ENCODE peak calls at places on chromosomes 12 and 14, in six cellular contexts. P, Z, V, K, A and T are unnamed samples.

GRCh38 chr12:110590806-110591326 is 7.7 kb upstream of the PPTC7 start:
- DNase-seq in Z (no peak), A (no peak), K (peak; percentile 82), V (no peak), P (peak; percentile 79), T (no peak)

GRCh38 chr14:69314327-69314726 is 54.4 kb downstream of the GALNT16 start:
- DNase-seq in A (no peak), V (no peak), Z (no peak), K (no peak), P (no peak), T (no peak)

GRCh38 chr12:104480826-104481457 is 24.2 kb downstream of the CHST11 start:
- DNase-seq in K (no peak), P (peak; percentile 72), V (peak; percentile 54), A (no peak), Z (no peak), T (peak; percentile 92)

GRCh38 chr14:61678966-61679365 is 16.3 kb upstream of the HIF1A start:
- DNase-seq in P (peak; percentile 17), A (peak; percentile 86), K (no peak), Z (peak; percentile 55), V (no peak), T (no peak)

GRCh38 chr12:42490261-42490842 is 99.2 kb downstream of the PRICKLE1 start:
- DNase-seq in V (no peak), P (no peak), K (no peak), A (no peak), Z (no peak), T (no peak)

GRCh38 chr12:13164859-13165577 is 31.5 kb upstream of the EMP1 start:
- DNase-seq in Z (no peak), K (no peak), P (no peak), V (no peak), A (no peak), T (no peak)

GRCh38 chr12:56193025-56193578 is 3.8 kb upstream of the SMARCC2 start:
- DNase-seq in A (peak; percentile 91), P (peak; percentile 90), K (peak; percentile 87), V (peak; percentile 80), Z (peak; percentile 73), T (peak; percentile 96)

GRCh38 chr12:26233620-26234019 is 38.2 kb downstream of the SSPN start:
- DNase-seq in V (no peak), Z (no peak), P (peak; percentile 71), A (no peak), K (no peak), T (no peak)

GRCh38 chr12:124716208-124717141 is 147.2 kb downstream of the SCARB1 start:
- DNase-seq in K (no peak), V (no peak), P (no peak), Z (no peak), A (no peak), T (no peak)

GRCh38 chr12:116631619-116632018 is 72.4 kb downstream of the MAP1LC3B2 start:
- DNase-seq in K (no peak), Z (no peak), A (no peak), P (no peak), V (no peak), T (peak; percentile 32)

GRCh38 chr12:49432616-49433015 is 65.4 kb downstream of the SPATS2 start:
- DNase-seq in V (no peak), A (no peak), P (no peak), Z (no peak), K (no peak), T (no peak)

GRCh38 chr12:88036368-88036965 is 7.3 kb upstream of the C12orf50 start:
- DNase-seq in K (no peak), P (peak; percentile 68), V (no peak), A (no peak), Z (no peak), T (peak; percentile 52)

GRCh38 chr12:115257791-115258190 is 573.8 kb upstream of the TBX3 start:
- DNase-seq in K (no peak), Z (no peak), A (no peak), V (no peak), P (peak; percentile 70), T (peak; percentile 63)

GRCh38 chr12:60335765-60336164 is 739.9 kb downstream of the SLC16A7 start:
- DNase-seq in V (peak; percentile 7), P (peak; percentile 58), K (no peak), Z (no peak), A (no peak), T (peak; percentile 88)

GRCh38 chr14:38404616-38405015 is 148.7 kb upstream of the CLEC14A start:
- DNase-seq in Z (no peak), P (peak; percentile 55), K (no peak), V (no peak), A (no peak), T (peak; percentile 16)
- H3K9ac ChIP-seq in Z (peak overlapping the region; percentile 34), P (peak overlapping the region; percentile 25), K (no peak overlapping the region), V (no peak overlapping the region), A (no peak overlapping the region), T (no peak overlapping the region)

GRCh38 chr14:26791117-26791806 is 193.4 kb upstream of the NOVA1 start:
- DNase-seq in P (no peak), Z (no peak), K (no peak), A (peak; percentile 8), V (no peak), T (no peak)
- TF ChIP-seq EZH2phosphoT487 in P (no peak), Z (no peak), K (no peak), A (no peak), V (no peak), T (no peak)

GRCh38 chr14:59871166-59871495 is 555 bp upstream of the RTN1 start:
- DNase-seq in V (no peak), Z (no peak), P (no peak), A (no peak), K (no peak), T (no peak)

GRCh38 chr14:59868021-59868420 is 2.6 kb downstream of the RTN1 start:
- DNase-seq in Z (no peak), P (no peak), V (no peak), K (no peak), A (no peak), T (no peak)

GRCh38 chr14:59870277-59871165 is at the start of gene RTN1:
- DNase-seq in A (peak; percentile 87), K (peak; percentile 24), P (peak; percentile 53), Z (peak; percentile 82), V (no peak), T (peak; percentile 81)

DNA sequence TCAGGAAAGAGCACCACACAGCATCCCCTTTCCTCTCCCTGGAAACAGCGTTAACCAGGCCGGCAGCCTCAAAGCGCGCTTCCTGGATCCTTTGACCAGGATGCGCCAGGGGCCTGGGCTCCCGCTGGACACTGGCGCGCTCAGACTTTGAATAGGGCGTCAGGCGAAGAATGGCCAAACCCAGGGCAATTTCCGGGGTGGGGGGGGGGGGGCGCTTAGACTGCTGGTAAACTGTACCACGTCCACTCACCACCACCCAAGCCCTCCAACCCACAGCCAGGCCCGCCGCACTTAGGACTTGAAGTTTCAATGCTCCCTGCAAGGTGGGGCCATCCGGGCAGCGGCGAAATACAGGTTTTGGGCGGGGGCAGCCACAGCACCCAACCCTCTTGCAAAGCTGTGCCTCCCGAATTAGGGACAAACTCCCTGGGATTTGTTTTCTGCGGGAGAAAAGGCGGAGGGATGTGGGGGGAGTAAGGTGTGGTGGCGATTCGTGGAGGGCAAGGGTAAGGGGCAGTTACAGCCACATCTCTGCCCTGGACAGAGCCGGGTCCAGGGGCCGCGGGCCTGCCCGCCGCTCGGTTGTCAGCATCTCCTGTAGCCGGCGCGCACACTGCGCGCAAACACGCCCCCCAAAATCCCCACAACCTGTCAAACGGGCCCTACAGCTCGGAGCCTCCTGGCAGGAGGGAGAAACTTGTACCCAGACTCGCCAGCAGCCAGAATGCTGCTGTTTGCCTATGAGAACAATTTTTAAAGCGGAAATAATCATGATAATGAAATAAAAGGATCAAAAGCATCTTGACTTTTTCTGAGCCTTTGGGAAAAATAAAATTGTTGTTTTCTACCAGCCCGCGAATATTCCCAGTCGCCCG is 958 bp downstream of the RTN1 start:
- DNase-seq in K (no peak), V (no peak), P (peak; percentile 4), Z (peak; percentile 53), A (peak; percentile 69), T (no peak)
- H3K9ac ChIP-seq in K (no peak overlapping the region), V (no peak overlapping the region), P (no peak overlapping the region), Z (no peak overlapping the region), A (no peak overlapping the region), T (no peak overlapping the region)

DNA sequence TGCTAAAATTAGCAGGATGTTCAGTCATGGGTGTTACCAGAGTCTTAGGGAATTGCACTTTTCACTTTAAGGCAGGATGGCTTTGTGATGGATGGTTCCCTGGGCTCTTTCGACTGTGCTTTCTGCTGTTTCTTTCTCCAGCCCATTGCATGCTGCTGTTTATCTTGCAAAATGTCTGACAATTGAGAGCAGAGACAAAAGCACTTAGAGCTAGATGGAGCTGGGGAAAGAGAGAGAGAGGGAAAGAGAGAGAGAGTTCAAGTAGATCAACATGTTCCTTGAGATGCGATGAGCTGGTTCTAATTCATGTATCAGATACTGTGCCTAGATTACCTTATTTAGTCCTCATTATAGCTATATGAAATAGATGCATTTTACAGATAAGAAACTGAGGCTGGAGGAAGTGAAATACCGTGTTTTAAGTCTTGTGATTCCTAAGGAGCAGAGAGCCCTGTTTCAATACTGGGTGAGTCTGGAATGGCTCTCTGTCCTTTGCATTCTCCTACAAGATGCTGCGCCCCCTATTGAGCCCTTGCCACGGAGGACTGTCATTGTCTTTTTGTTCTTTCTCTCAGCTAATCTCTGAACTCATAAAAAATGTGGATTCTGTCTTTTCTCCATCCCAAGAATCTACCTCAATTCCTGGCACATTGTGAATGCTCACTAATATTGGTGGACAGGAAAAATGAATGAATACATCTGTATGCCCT is 227.9 kb downstream of the ALG10B start:
- DNase-seq in V (no peak), P (no peak), A (peak; percentile 68), K (peak; percentile 53), Z (no peak), T (no peak)
- TF ChIP-seq EZH2phosphoT487 in V (no peak), P (no peak), A (no peak), K (no peak), Z (no peak), T (no peak)